ENCODE peak calls at places on chromosomes 7 and 10, in five cellular contexts. One of them, this sample, is unnamed.

GRCh38 chr10:93436577-93436976 is 45.6 kb downstream of the MYOF start:
- DNase-seq in HepG2: no peak
- DNase-seq in HCT116: no peak
- DNase-seq in SK-N-SH: no peak
- DNase-seq in GM12878: no peak
- DNase-seq in this sample: no peak

GRCh38 chr10:68327889-68328786 is 3.7 kb upstream of the HNRNPH3 start:
- DNase-seq in GM12878: no peak
- DNase-seq in HCT116: peak
- DNase-seq in HepG2: peak
- DNase-seq in SK-N-SH: peak
- DNase-seq in this sample: no peak

GRCh38 chr7:13770305-13770704 is 219.2 kb downstream of the ETV1 start:
- DNase-seq in HCT116: no peak
- DNase-seq in SK-N-SH: no peak
- DNase-seq in HepG2: no peak
- DNase-seq in GM12878: no peak
- DNase-seq in this sample: no peak

GRCh38 chr7:78953090-78953489 is 500.4 kb downstream of the MAGI2 start:
- DNase-seq in GM12878: no peak
- DNase-seq in HCT116: no peak
- DNase-seq in SK-N-SH: no peak
- DNase-seq in HepG2: no peak
- DNase-seq in this sample: peak

GRCh38 chr7:2022737-2023250 is 210.0 kb downstream of the MAD1L1 start:
- DNase-seq in HepG2: no peak
- DNase-seq in GM12878: no peak
- DNase-seq in SK-N-SH: no peak
- DNase-seq in HCT116: no peak
- DNase-seq in this sample: no peak

GRCh38 chr10:50224330-50224952 is 26.9 kb downstream of the ASAH2 start:
- DNase-seq in GM12878: peak
- DNase-seq in HepG2: peak
- DNase-seq in HCT116: peak
- DNase-seq in SK-N-SH: peak
- DNase-seq in this sample: peak

GRCh38 chr7:87003872-87004798 is 55.3 kb downstream of the ELAPOR2 start:
- DNase-seq in HepG2: no peak
- DNase-seq in SK-N-SH: peak
- DNase-seq in GM12878: no peak
- DNase-seq in HCT116: no peak
- DNase-seq in this sample: no peak

GRCh38 chr10:43236176-43236850 is 30.6 kb downstream of the RASGEF1A start:
- DNase-seq in HepG2: no peak
- DNase-seq in SK-N-SH: no peak
- DNase-seq in GM12878: no peak
- DNase-seq in HCT116: no peak
- DNase-seq in this sample: no peak

GRCh38 chr7:30694218-30694745 is 12.0 kb upstream of the CRHR2 start:
- DNase-seq in SK-N-SH: no peak
- DNase-seq in GM12878: no peak
- DNase-seq in HepG2: peak
- DNase-seq in HCT116: no peak
- DNase-seq in this sample: no peak

GRCh38 chr7:26410156-26410555 is 118.5 kb downstream of the SNX10 start:
- DNase-seq in HCT116: no peak
- DNase-seq in SK-N-SH: no peak
- DNase-seq in HepG2: no peak
- DNase-seq in GM12878: no peak
- DNase-seq in this sample: no peak

GRCh38 chr10:23432639-23433038 is 6.2 kb upstream of the OTUD1 start:
- DNase-seq in GM12878: no peak
- DNase-seq in HepG2: no peak
- DNase-seq in HCT116: no peak
- DNase-seq in SK-N-SH: no peak
- DNase-seq in this sample: no peak

GRCh38 chr10:104351067-104351681 is 2.5 kb upstream of the CFAP58 start:
- DNase-seq in GM12878: no peak
- DNase-seq in HCT116: no peak
- DNase-seq in SK-N-SH: no peak
- DNase-seq in HepG2: no peak
- DNase-seq in this sample: no peak

GRCh38 chr7:44184874-44185446 is 4.3 kb downstream of the GCK start:
- DNase-seq in GM12878: no peak
- DNase-seq in SK-N-SH: no peak
- DNase-seq in HepG2: no peak
- DNase-seq in HCT116: no peak
- DNase-seq in this sample: no peak

GRCh38 chr7:44187636-44188416 is 1.4 kb downstream of the GCK start:
- DNase-seq in SK-N-SH: no peak
- DNase-seq in HepG2: no peak
- DNase-seq in HCT116: no peak
- DNase-seq in GM12878: no peak
- DNase-seq in this sample: no peak

GRCh38 chr7:44186736-44187135 is 2.5 kb downstream of the GCK start:
- DNase-seq in GM12878: no peak
- DNase-seq in HepG2: no peak
- DNase-seq in SK-N-SH: no peak
- DNase-seq in HCT116: no peak
- DNase-seq in this sample: no peak

GRCh38 chr7:44184221-44184873 is 4.9 kb downstream of the GCK start:
- DNase-seq in HepG2: no peak
- DNase-seq in SK-N-SH: no peak
- DNase-seq in HCT116: peak
- DNase-seq in GM12878: no peak
- DNase-seq in this sample: no peak

GRCh38 chr7:44185729-44186128 is 3.5 kb downstream of the GCK start:
- DNase-seq in SK-N-SH: no peak
- DNase-seq in HCT116: no peak
- DNase-seq in HepG2: no peak
- DNase-seq in GM12878: no peak
- DNase-seq in this sample: no peak
- TF ChIP-seq JUND in SK-N-SH: no peak
- TF ChIP-seq JUND in HCT116: no peak
- TF ChIP-seq JUND in HepG2: no peak
- TF ChIP-seq JUND in GM12878: no peak
- TF ChIP-seq JUND in this sample: no peak

GRCh38 chr10:34748767-34749166 is 66.3 kb downstream of the PARD3 start:
- DNase-seq in GM12878: no peak
- DNase-seq in HCT116: no peak
- DNase-seq in HepG2: no peak
- DNase-seq in SK-N-SH: no peak
- DNase-seq in this sample: no peak
- TF ChIP-seq JUND in GM12878: no peak
- TF ChIP-seq JUND in HCT116: no peak
- TF ChIP-seq JUND in HepG2: no peak
- TF ChIP-seq JUND in SK-N-SH: no peak
- TF ChIP-seq JUND in this sample: no peak

GRCh38 chr7:22814261-22815208 is 8.1 kb downstream of the TOMM7 start:
- DNase-seq in GM12878: no peak
- DNase-seq in HepG2: peak
- DNase-seq in SK-N-SH: no peak
- DNase-seq in HCT116: no peak
- DNase-seq in this sample: no peak

GRCh38 chr7:22812350-22812749 is 10.3 kb downstream of the TOMM7 start:
- DNase-seq in SK-N-SH: no peak
- DNase-seq in GM12878: no peak
- DNase-seq in HepG2: no peak
- DNase-seq in HCT116: no peak
- DNase-seq in this sample: no peak

GRCh38 chr7:22810843-22811242 is 11.8 kb downstream of the TOMM7 start:
- DNase-seq in HCT116: no peak
- DNase-seq in GM12878: no peak
- DNase-seq in SK-N-SH: no peak
- DNase-seq in HepG2: no peak
- DNase-seq in this sample: no peak

GRCh38 chr7:22809902-22810642 is 12.6 kb downstream of the TOMM7 start:
- DNase-seq in HCT116: no peak
- DNase-seq in GM12878: no peak
- DNase-seq in SK-N-SH: no peak
- DNase-seq in HepG2: peak
- DNase-seq in this sample: no peak

DNA sequence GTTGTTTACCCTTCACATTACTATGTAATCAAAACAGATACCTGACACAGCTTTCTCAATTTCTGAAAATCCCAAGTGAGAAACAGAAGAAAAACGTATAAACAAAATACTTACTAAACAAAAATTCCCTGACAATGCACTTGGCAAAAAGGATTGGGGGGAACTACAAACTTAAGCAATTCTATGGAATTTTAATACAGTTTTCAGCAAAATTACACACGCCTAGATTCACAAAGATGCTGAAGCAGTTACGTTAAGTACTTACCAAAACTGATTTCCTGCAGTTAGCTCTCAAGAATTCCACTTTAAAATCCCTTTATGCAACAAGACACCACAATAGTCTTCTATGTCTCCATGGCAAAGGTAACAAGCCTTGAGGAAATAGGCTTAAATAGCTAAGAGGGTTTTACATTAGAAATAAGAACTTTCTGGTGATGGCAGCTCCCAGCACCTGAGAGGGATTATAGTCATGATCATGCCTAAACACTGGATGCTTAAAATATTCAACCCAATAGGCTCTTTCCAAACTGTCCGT is 10.8 kb downstream of the TOMM7 start:
- DNase-seq in SK-N-SH: no peak
- DNase-seq in HepG2: no peak
- DNase-seq in GM12878: no peak
- DNase-seq in HCT116: no peak
- DNase-seq in this sample: no peak
- TF ChIP-seq JUND in SK-N-SH: no peak
- TF ChIP-seq JUND in HepG2: no peak
- TF ChIP-seq JUND in GM12878: no peak
- TF ChIP-seq JUND in HCT116: no peak
- TF ChIP-seq JUND in this sample: no peak

GRCh38 chr7:158345731-158346130 is 241.9 kb downstream of the PTPRN2 start:
- DNase-seq in HepG2: no peak
- DNase-seq in GM12878: no peak
- DNase-seq in SK-N-SH: no peak
- DNase-seq in HCT116: no peak
- DNase-seq in this sample: no peak
- TF ChIP-seq JUND in HepG2: no peak
- TF ChIP-seq JUND in GM12878: no peak
- TF ChIP-seq JUND in SK-N-SH: no peak
- TF ChIP-seq JUND in HCT116: no peak
- TF ChIP-seq JUND in this sample: no peak

GRCh38 chr10:108363566-108363965 is 1199.1 kb upstream of the SORCS1 start:
- DNase-seq in HepG2: no peak
- DNase-seq in HCT116: no peak
- DNase-seq in GM12878: no peak
- DNase-seq in SK-N-SH: no peak
- DNase-seq in this sample: no peak

GRCh38 chr10:108360187-108360586 is 1195.7 kb upstream of the SORCS1 start:
- DNase-seq in HCT116: no peak
- DNase-seq in GM12878: no peak
- DNase-seq in HepG2: no peak
- DNase-seq in SK-N-SH: no peak
- DNase-seq in this sample: no peak

GRCh38 chr10:108362956-108363355 is 1198.5 kb upstream of the SORCS1 start:
- DNase-seq in SK-N-SH: no peak
- DNase-seq in GM12878: no peak
- DNase-seq in HCT116: no peak
- DNase-seq in HepG2: no peak
- DNase-seq in this sample: no peak

GRCh38 chr10:108362306-108362705 is 1197.8 kb upstream of the SORCS1 start:
- DNase-seq in GM12878: no peak
- DNase-seq in HepG2: no peak
- DNase-seq in SK-N-SH: no peak
- DNase-seq in HCT116: no peak
- DNase-seq in this sample: no peak

DNA sequence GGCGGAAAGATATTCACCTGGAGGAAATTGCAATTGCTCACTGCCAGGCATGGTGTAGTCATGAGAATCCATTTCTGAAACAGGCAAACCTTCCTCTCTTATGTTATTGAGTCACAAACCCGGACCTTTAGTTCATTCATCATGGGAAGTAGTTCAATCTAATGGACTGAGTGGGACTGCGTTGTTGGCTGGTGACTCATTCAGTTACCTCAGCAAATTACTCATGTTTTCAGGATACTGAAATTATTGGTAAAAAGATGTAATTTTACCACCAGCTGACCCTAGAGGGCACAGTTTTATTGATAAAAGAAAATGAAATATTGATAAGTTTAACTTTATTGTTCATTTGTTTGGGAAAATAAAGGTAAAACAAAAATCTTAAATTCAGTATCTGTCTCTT is 1194.4 kb upstream of the SORCS1 start:
- DNase-seq in HepG2: peak
- DNase-seq in SK-N-SH: peak
- DNase-seq in GM12878: peak
- DNase-seq in HCT116: no peak
- DNase-seq in this sample: no peak
- TF ChIP-seq JUND in HepG2: no peak
- TF ChIP-seq JUND in SK-N-SH: peak
- TF ChIP-seq JUND in GM12878: peak
- TF ChIP-seq JUND in HCT116: no peak
- TF ChIP-seq JUND in this sample: no peak

DNA sequence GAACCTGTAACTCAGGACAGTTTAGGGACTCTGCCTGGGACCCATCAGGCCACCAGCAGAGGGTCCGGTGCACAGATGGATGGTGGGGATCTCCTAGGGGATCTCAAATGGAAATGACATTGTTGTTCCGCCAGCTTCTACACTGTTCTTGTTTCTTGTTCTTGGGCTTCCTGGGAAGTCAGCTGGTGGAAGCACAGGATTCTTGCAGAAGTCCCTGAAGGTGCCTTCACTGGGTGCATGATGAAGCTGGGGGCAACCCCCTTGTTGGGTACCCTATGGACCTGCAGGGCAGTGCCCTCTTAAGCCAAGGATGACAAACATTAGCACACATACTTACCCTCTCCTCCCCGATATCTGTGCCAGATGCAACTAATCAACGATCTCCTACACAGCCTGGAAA is 18.6 kb downstream of the SFTPD start:
- DNase-seq in HepG2: no peak
- DNase-seq in GM12878: no peak
- DNase-seq in HCT116: no peak
- DNase-seq in SK-N-SH: no peak
- DNase-seq in this sample: no peak
- TF ChIP-seq JUND in HepG2: no peak
- TF ChIP-seq JUND in GM12878: no peak
- TF ChIP-seq JUND in HCT116: no peak
- TF ChIP-seq JUND in SK-N-SH: no peak
- TF ChIP-seq JUND in this sample: no peak

GRCh38 chr10:77001186-77001585 is 636.4 kb downstream of the KCNMA1 start:
- DNase-seq in SK-N-SH: no peak
- DNase-seq in HepG2: no peak
- DNase-seq in HCT116: no peak
- DNase-seq in GM12878: no peak
- DNase-seq in this sample: no peak

GRCh38 chr10:77002872-77003271 is 634.7 kb downstream of the KCNMA1 start:
- DNase-seq in SK-N-SH: no peak
- DNase-seq in GM12878: no peak
- DNase-seq in HCT116: no peak
- DNase-seq in HepG2: no peak
- DNase-seq in this sample: no peak

GRCh38 chr10:76998451-76998850 is 639.2 kb downstream of the KCNMA1 start:
- DNase-seq in SK-N-SH: no peak
- DNase-seq in HCT116: no peak
- DNase-seq in HepG2: no peak
- DNase-seq in GM12878: no peak
- DNase-seq in this sample: no peak
- TF ChIP-seq JUND in SK-N-SH: peak
- TF ChIP-seq JUND in HCT116: no peak
- TF ChIP-seq JUND in HepG2: no peak
- TF ChIP-seq JUND in GM12878: no peak
- TF ChIP-seq JUND in this sample: no peak

GRCh38 chr10:115295213-115295805 is 202.1 kb downstream of the ATRNL1 start:
- DNase-seq in SK-N-SH: no peak
- DNase-seq in GM12878: no peak
- DNase-seq in HCT116: no peak
- DNase-seq in HepG2: no peak
- DNase-seq in this sample: no peak
- TF ChIP-seq JUND in SK-N-SH: no peak
- TF ChIP-seq JUND in GM12878: no peak
- TF ChIP-seq JUND in HCT116: no peak
- TF ChIP-seq JUND in HepG2: no peak
- TF ChIP-seq JUND in this sample: no peak

This sample was measured in T47D.